ENCODE peak calls at places on chromosomes 2 and 18, in nine cellular contexts. H is stimulated activated CD8-positive, alpha-beta memory T cell treated with anti-CD3 and anti-CD28 coated beads, Interleukin-7, amount 100 ng/mL, for 1 hour; W is activated T-cell treated with anti-CD3 and anti-CD28 coated beads for 1 hour; J is T-helper 17 cell; C is smooth muscle cell of the brain vasculature; N is Peyer's patch; I is ascending aorta; D is activated CD4-positive, CD25-positive, alpha-beta regulatory T cell; K is fibroblast of pulmonary artery. Y is an unnamed sample.

GRCh38 chr2:203804070-203804469 is 63.5 kb upstream of the CTLA4 start:
- DNase-seq in H (no peak), W (no peak), J (no peak), C (peak; percentile 81), N (no peak), I (no peak), D (no peak), K (peak; percentile 99), Y (peak; percentile 82)

GRCh38 chr2:204670124-204670523 is 124.8 kb downstream of the PARD3B start:
- DNase-seq in H (no peak), W (no peak), J (no peak), C (no peak), N (no peak), I (no peak), D (no peak), K (no peak), Y (no peak)

GRCh38 chr2:232838406-232838874 is 31.6 kb upstream of the SNORC start:
- DNase-seq in H (peak; percentile 41), W (peak; percentile 56), J (peak; percentile 29), C (no peak), N (peak; percentile 57), I (no peak), D (peak; percentile 55), K (no peak), Y (no peak)

GRCh38 chr2:42652086-42652485 is 83.7 kb downstream of the MTA3 start:
- DNase-seq in H (no peak), W (peak; percentile 5), J (no peak), C (no peak), N (no peak), I (no peak), D (no peak), K (no peak), Y (no peak)

GRCh38 chr18:45291616-45292612 is 323.4 kb upstream of the SLC14A2 start:
- DNase-seq in H (no peak), W (no peak), J (no peak), C (no peak), N (no peak), I (no peak), D (no peak), K (peak; percentile 1), Y (no peak)

GRCh38 chr2:188974184-188974583 is at the start of gene COL3A1:
- DNase-seq in H (no peak), W (no peak), J (no peak), C (peak; percentile 83), N (no peak), I (no peak), D (no peak), K (peak; percentile 95), Y (no peak)

GRCh38 chr18:21243041-21243431 is 1.0 kb downstream of the GREB1L start:
- DNase-seq in H (no peak), W (no peak), J (no peak), C (no peak), N (no peak), I (no peak), D (no peak), K (no peak), Y (no peak)

GRCh38 chr2:14778015-14778414 is 145.5 kb downstream of the LRATD1 start:
- DNase-seq in H (no peak), W (no peak), J (no peak), C (no peak), N (no peak), I (no peak), D (no peak), K (no peak), Y (no peak)

GRCh38 chr18:9210996-9211395 is 74.4 kb downstream of the ANKRD12 start:
- DNase-seq in H (no peak), W (no peak), J (no peak), C (no peak), N (no peak), I (no peak), D (no peak), K (no peak), Y (no peak)

GRCh38 chr2:130720528-130720927 is 8.3 kb upstream of the GPR148 start:
- DNase-seq in H (no peak), W (no peak), J (no peak), C (no peak), N (no peak), I (no peak), D (no peak), K (no peak), Y (no peak)

GRCh38 chr2:177314194-177314593 is 49.7 kb upstream of the NFE2L2 start:
- DNase-seq in H (no peak), W (no peak), J (no peak), C (no peak), N (no peak), I (no peak), D (no peak), K (peak; percentile 80), Y (no peak)

GRCh38 chr2:37771600-37772088 is 100.2 kb upstream of the CDC42EP3 start:
- DNase-seq in H (no peak), W (no peak), J (no peak), C (no peak), N (no peak), I (no peak), D (no peak), K (peak; percentile 89), Y (no peak)

GRCh38 chr2:190365499-190366204 is 22.3 kb downstream of the INPP1 start:
- DNase-seq in H (no peak), W (no peak), J (no peak), C (no peak), N (no peak), I (no peak), D (no peak), K (no peak), Y (no peak)

GRCh38 chr2:221085376-221085900 is 486.7 kb downstream of the EPHA4 start:
- DNase-seq in H (no peak), W (no peak), J (no peak), C (no peak), N (no peak), I (no peak), D (no peak), K (no peak), Y (no peak)

GRCh38 chr2:153145470-153145869 is 333.1 kb downstream of the RPRM start:
- DNase-seq in H (no peak), W (no peak), J (no peak), C (no peak), N (no peak), I (no peak), D (no peak), K (no peak), Y (no peak)

GRCh38 chr2:118169359-118170005 is 81.2 kb downstream of the INSIG2 start:
- DNase-seq in H (no peak), W (no peak), J (no peak), C (no peak), N (peak; percentile 55), I (no peak), D (no peak), K (no peak), Y (no peak)

GRCh38 chr2:162022290-162022945 is 51.6 kb downstream of the DPP4 start:
- DNase-seq in H (no peak), W (no peak), J (no peak), C (no peak), N (no peak), I (no peak), D (no peak), K (no peak), Y (no peak)

Y was measured in SK-N-MC.